ENCODE peak calls at places on chromosomes 6 and 20, in six cellular contexts. M, E, D, N, U and B are unnamed samples. For H3K4me1, the result is how much of the 10 kb centered on the place peaks cover.

GRCh38 chr6:86963352-86963751 is 26.0 kb downstream of the HTR1E start:
- DNase-seq in U (no peak), N (no peak), M (no peak), E (no peak), D (no peak), B (no peak)

GRCh38 chr6:49764571-49765236 is 20.5 kb upstream of the CRISP3 start:
- DNase-seq in N (no peak), D (no peak), E (no peak), M (no peak), U (no peak), B (no peak)

GRCh38 chr20:32752458-32753250 is 9.4 kb upstream of the COMMD7 start:
- DNase-seq in U (no peak), E (no peak), D (no peak), M (peak), N (no peak), B (no peak)

GRCh38 chr20:36919715-36920333 is 31.7 kb downstream of the SAMHD1 start:
- DNase-seq in U (peak), E (no peak), M (no peak), D (no peak), N (no peak), B (no peak)

GRCh38 chr20:37071481-37071911 is 24.3 kb downstream of the RBL1 start:
- DNase-seq in U (peak), E (no peak), N (no peak), D (no peak), M (no peak), B (no peak)

GRCh38 chr20:16551601-16552419 is 21.4 kb downstream of the KIF16B start:
- DNase-seq in U (no peak), D (no peak), E (no peak), M (no peak), N (no peak), B (no peak)

GRCh38 chr6:45946887-45947286 is 68.8 kb downstream of the CLIC5 start:
- DNase-seq in U (no peak), E (no peak), N (no peak), D (no peak), M (no peak), B (no peak)

GRCh38 chr20:62758226-62758912 is 37.9 kb upstream of the MRGBP start:
- DNase-seq in N (no peak), D (no peak), E (no peak), M (no peak), U (no peak), B (no peak)

GRCh38 chr6:82017316-82017715 is 230.2 kb downstream of the IBTK start:
- DNase-seq in D (no peak), E (peak), U (no peak), N (peak), M (peak), B (peak)

GRCh38 chr6:111585241-111585968 is 20.3 kb downstream of the TRAF3IP2 start:
- DNase-seq in N (no peak), M (no peak), D (no peak), E (peak), U (no peak), B (no peak)

GRCh38 chr20:38355161-38356012 is 9.1 kb downstream of the LBP start:
- DNase-seq in E (no peak), M (peak), D (peak), N (no peak), U (no peak), B (no peak)

GRCh38 chr20:10263385-10264165 is 44.9 kb downstream of the SNAP25 start:
- DNase-seq in E (no peak), M (no peak), U (no peak), N (no peak), D (peak), B (no peak)

GRCh38 chr6:163260111-163260895 is 154.2 kb upstream of the QKI start:
- DNase-seq in E (no peak), D (no peak), U (no peak), N (no peak), M (peak), B (no peak)

GRCh38 chr20:25061103-25061799 is 3.3 kb upstream of the ACSS1 start:
- DNase-seq in M (no peak), E (no peak), N (peak), U (no peak), D (peak), B (peak)

GRCh38 chr6:100202417-100203194 is 208.6 kb upstream of the MCHR2 start:
- DNase-seq in E (peak), N (no peak), M (no peak), U (no peak), D (no peak), B (no peak)

GRCh38 chr6:87407531-87407895 is 259 bp upstream of the CFAP206 start:
- DNase-seq in D (no peak), E (no peak), U (no peak), M (no peak), N (peak), B (no peak)

GRCh38 chr6:20918868-20919267 is 384.6 kb downstream of the CDKAL1 start:
- DNase-seq in M (no peak), D (no peak), U (no peak), N (no peak), E (no peak), B (no peak)

GRCh38 chr20:40283689-40284088 is 405.3 kb downstream of the MAFB start:
- DNase-seq in N (no peak), M (no peak), U (no peak), D (no peak), E (no peak), B (no peak)

GRCh38 chr6:52389626-52390360 is 27.8 kb downstream of the PAQR8 start:
- DNase-seq in E (no peak), N (peak), M (no peak), U (peak), D (peak), B (no peak)

GRCh38 chr20:5080384-5080877 is 39.3 kb downstream of the PCNA start:
- DNase-seq in E (peak), M (no peak), U (no peak), N (no peak), D (peak), B (peak)

GRCh38 chr20:59783020-59784010 is 150.1 kb downstream of the SYCP2 start:
- DNase-seq in D (peak), U (no peak), E (peak), M (peak), N (peak), B (peak)

GRCh38 chr6:43488667-43489276 is 11.4 kb downstream of the TJAP1 start:
- DNase-seq in E (no peak), M (no peak), N (no peak), D (no peak), U (no peak), B (no peak)

GRCh38 chr6:138410048-138410735 is 6.2 kb downstream of the HEBP2 start:
- DNase-seq in E (peak), U (no peak), N (no peak), M (no peak), D (peak), B (no peak)

GRCh38 chr6:25008707-25009106 is 72.9 kb upstream of the RIPOR2 start:
- DNase-seq in M (no peak), D (no peak), E (no peak), N (no peak), U (no peak), B (no peak)

GRCh38 chr6:25007269-25007699 is 71.5 kb upstream of the RIPOR2 start:
- DNase-seq in D (no peak), M (no peak), E (no peak), U (no peak), N (no peak), B (no peak)

GRCh38 chr6:25005010-25005409 is 69.2 kb upstream of the RIPOR2 start:
- DNase-seq in N (no peak), M (no peak), U (no peak), E (no peak), D (no peak), B (no peak)

GRCh38 chr6:25006075-25006474 is 70.3 kb upstream of the RIPOR2 start:
- DNase-seq in M (no peak), U (no peak), N (no peak), D (no peak), E (no peak), B (no peak)

DNA sequence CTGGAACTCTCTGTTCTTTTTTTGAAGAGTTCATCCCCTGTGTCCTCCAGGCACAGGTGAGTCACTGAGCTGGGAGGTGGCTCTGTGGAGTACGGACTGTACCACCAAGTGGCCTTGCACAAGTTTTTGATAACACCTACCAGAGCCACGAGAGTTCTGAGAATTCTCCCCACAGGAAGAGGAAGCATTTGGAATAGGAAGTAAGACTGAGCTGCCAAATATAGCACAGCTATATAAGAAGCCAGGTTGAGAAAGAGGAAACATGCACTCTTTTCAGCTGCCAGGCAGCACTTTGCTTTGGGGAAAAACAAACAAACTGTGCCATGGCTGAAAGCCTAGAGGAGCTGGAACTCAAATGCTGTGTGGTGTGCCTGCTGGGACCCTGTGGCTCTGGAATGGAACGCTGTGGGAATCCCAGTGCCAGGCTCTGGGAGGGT is 70.8 kb upstream of the RIPOR2 start:
- DNase-seq in E (peak), U (no peak), M (no peak), D (peak), N (peak), B (no peak)
- H3K27ac ChIP-seq in E (peak), U (peak), M (no peak), D (peak), N (peak), B (no peak)

GRCh38 chr20:61731363-61732181 is 334.1 kb downstream of the TAF4 start:
- DNase-seq in E (no peak), D (no peak), U (no peak), N (no peak), M (no peak), B (no peak)

GRCh38 chr20:61728786-61729365 is 336.8 kb downstream of the TAF4 start:
- DNase-seq in D (no peak), E (no peak), M (no peak), N (no peak), U (no peak), B (no peak)

GRCh38 chr20:61732511-61733210 is 333.0 kb downstream of the TAF4 start:
- DNase-seq in N (no peak), D (no peak), E (no peak), M (no peak), U (no peak), B (no peak)

GRCh38 chr20:61733216-61733615 is 332.5 kb downstream of the TAF4 start:
- DNase-seq in M (no peak), U (no peak), D (no peak), E (no peak), N (no peak), B (no peak)

DNA sequence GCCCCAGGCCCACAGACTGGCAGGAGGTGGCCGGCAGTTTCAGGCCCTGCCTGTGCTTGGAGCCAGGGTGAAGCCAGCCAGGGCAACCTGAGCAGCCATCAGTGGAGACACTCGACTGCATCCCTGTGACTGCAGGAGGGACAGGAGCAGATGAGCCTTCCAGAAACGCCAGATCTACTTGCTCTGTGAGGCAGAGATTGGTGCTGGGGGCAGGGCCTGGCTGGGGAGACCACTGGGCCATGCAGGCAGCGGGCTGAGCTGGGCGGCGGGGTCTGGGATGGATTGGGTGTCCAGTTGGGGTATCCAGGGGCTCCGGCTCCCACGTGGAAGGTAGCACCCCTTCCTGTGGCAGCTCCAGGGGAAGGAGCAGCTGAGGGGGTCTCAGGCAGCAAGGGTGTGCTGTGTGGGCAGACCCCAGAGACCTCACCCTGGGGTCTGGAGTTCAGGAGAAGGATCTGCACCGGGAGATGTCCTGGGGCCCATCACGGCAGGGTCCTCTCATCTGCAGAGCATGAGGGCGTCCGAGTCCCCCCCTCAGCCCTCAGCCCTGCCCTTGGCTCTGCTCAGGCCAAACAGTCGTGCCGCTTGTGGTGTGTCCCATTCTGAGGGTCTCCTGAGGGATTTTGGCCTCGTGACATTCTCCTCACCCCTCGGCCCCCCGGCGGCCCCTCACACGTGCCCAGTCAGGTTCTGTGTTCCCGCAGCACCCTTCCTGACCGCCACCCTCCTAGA is 334.9 kb downstream of the TAF4 start:
- DNase-seq in N (no peak), D (no peak), M (no peak), U (no peak), E (no peak), B (no peak)
- TF ChIP-seq CTCF in N (no peak), D (no peak), M (no peak), U (no peak), E (no peak), B (no peak)

DNA sequence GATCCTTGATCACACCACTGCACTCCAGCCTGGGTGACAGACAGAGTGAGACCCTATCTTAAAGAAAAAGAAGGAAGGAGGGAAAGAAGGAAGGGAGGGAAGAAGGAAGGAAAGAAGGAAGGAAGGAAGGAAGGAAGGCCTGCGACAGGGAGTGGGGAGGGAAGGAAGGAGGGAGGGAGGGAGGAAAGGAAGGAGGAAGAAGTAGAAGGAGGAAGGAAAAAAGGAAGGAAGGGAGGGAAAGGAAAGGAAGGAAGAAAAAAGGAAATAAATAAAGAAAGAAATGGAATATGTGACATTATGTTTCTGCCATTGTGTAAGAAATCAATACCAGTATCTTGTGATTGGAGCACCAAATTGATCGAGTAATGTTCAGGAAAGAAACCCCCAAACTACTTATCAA is 16.2 kb downstream of the PHACTR2 start:
- DNase-seq in M (no peak), E (no peak), N (no peak), D (no peak), U (no peak), B (no peak)
- H3K4me1 ChIP-seq in M (under half), E (under half), N (under half), D (under half), U (under half), B (under half)

GRCh38 chr6:155219858-155220301 is 43.9 kb upstream of the CLDN20 start:
- DNase-seq in N (no peak), M (no peak), D (no peak), E (no peak), U (no peak), B (no peak)
- H3K27ac ChIP-seq in N (no peak), M (no peak), D (no peak), E (no peak), U (no peak), B (no peak)

GRCh38 chr6:56370127-56370540 is 122.8 kb upstream of the COL21A1 start:
- DNase-seq in D (peak), U (no peak), M (peak), E (peak), N (peak), B (no peak)
- TF ChIP-seq CTCF in D (peak), U (no peak), M (peak), E (peak), N (peak), B (no peak)